ENCODE peak calls at places on chromosomes 13 and 19, in eight cellular contexts. F, Z, W, M, G, Y, V and H are unnamed samples.

GRCh38 chr19:5308471-5309437 is 31.9 kb downstream of the PTPRS start:
- DNase-seq in F (no peak), Z (peak), W (peak), M (no peak), G (no peak), Y (peak), V (peak), H (peak)

GRCh38 chr13:98349731-98350305 is 172.7 kb upstream of the RNF113B start:
- DNase-seq in F (no peak), Z (peak), W (peak), M (peak), G (peak), Y (no peak), V (no peak), H (peak)

GRCh38 chr19:37981785-37982475 is 74.9 kb downstream of the SIPA1L3 start:
- DNase-seq in F (no peak), Z (peak), W (no peak), M (peak), G (no peak), Y (no peak), V (no peak), H (no peak)

GRCh38 chr13:99153219-99153618 is 47.4 kb upstream of the UBAC2 start:
- DNase-seq in F (no peak), Z (no peak), W (peak), M (no peak), G (no peak), Y (no peak), V (peak), H (no peak)

GRCh38 chr19:55305491-55305890 is 19.6 kb downstream of the TMEM150B start:
- DNase-seq in F (peak), Z (peak), W (peak), M (no peak), G (peak), Y (no peak), V (peak), H (peak)

GRCh38 chr13:80082396-80083096 is 258.4 kb downstream of the SPRY2 start:
- DNase-seq in F (no peak), Z (no peak), W (no peak), M (no peak), G (no peak), Y (no peak), V (peak), H (no peak)

GRCh38 chr19:34430738-34431625 is 2.8 kb downstream of the UBA2 start:
- DNase-seq in F (peak), Z (no peak), W (peak), M (peak), G (peak), Y (no peak), V (peak), H (peak)

GRCh38 chr13:24146961-24147569 is 13.5 kb upstream of the SPATA13 start:
- DNase-seq in F (no peak), Z (no peak), W (no peak), M (no peak), G (no peak), Y (no peak), V (no peak), H (no peak)

GRCh38 chr19:1067341-1068103 is 555 bp downstream of the ARHGAP45 start:
- DNase-seq in F (peak), Z (no peak), W (no peak), M (no peak), G (no peak), Y (no peak), V (no peak), H (no peak)

GRCh38 chr13:32897296-32897695 is 118.9 kb upstream of the KL start:
- DNase-seq in F (no peak), Z (no peak), W (no peak), M (no peak), G (no peak), Y (no peak), V (no peak), H (no peak)

GRCh38 chr13:43319617-43320444 is 296.4 kb downstream of the DNAJC15 start:
- DNase-seq in F (no peak), Z (no peak), W (no peak), M (peak), G (no peak), Y (no peak), V (no peak), H (no peak)

GRCh38 chr13:43316997-43317396 is 293.6 kb downstream of the DNAJC15 start:
- DNase-seq in F (no peak), Z (no peak), W (no peak), M (no peak), G (no peak), Y (no peak), V (peak), H (peak)
- H3K4me3 ChIP-seq in F (no peak), Z (no peak), W (no peak), M (no peak), G (no peak), Y (peak), V (peak), H (no peak)

DNA sequence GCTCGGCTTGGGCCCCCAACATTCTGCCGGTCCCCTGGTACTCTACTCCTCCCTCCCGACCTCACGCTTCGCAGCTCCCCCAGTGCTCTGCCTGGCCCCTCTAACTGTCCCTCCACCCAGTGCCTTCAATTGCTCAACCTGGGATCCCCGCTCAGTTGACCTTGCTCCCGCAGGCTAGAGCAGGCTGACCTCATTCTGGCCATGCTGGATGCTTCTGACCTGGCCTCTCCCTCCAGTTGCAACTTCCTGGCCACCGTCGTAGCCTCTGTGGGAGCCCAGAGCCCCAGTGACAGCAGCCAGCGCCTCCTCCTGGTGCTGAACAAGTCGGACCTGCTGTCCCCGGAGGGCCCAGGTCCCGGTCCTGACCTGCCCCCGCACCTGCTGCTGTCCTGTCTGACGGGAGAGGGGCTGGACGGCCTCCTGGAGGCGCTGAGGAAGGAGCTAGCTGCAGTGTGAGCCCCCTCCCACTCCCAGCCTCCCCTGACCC is 3.6 kb downstream of the GTPBP3 start:
- DNase-seq in F (no peak), Z (no peak), W (no peak), M (no peak), G (no peak), Y (no peak), V (no peak), H (no peak)
- H3K4me3 ChIP-seq in F (no peak), Z (no peak), W (no peak), M (no peak), G (no peak), Y (no peak), V (no peak), H (no peak)

GRCh38 chr13:97278395-97279078 is 56.4 kb downstream of the MBNL2 start:
- DNase-seq in F (no peak), Z (no peak), W (no peak), M (peak), G (no peak), Y (no peak), V (peak), H (no peak)

GRCh38 chr13:97280478-97280877 is 58.3 kb downstream of the MBNL2 start:
- DNase-seq in F (no peak), Z (no peak), W (no peak), M (no peak), G (no peak), Y (no peak), V (no peak), H (peak)

GRCh38 chr13:97279913-97280312 is 57.8 kb downstream of the MBNL2 start:
- DNase-seq in F (no peak), Z (no peak), W (no peak), M (no peak), G (no peak), Y (no peak), V (peak), H (no peak)

GRCh38 chr13:97281028-97281427 is 58.9 kb downstream of the MBNL2 start:
- DNase-seq in F (no peak), Z (no peak), W (no peak), M (no peak), G (no peak), Y (no peak), V (no peak), H (no peak)

DNA sequence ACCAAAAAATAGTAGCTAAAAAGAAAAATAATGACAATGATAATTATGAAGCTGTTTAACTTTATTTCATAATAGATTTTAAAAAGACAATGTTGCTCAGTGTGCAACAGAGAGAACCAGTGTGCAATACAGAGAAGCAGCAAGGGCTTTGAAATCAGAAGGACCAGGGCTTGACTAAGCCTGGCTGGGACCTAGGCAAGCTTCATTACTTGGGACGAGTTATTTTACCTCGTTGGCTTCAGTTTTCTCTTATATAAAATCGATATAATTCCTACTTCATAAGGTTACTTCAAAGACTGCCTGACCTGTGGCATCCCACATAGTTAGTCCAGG is 56.9 kb downstream of the MBNL2 start:
- DNase-seq in F (no peak), Z (no peak), W (no peak), M (no peak), G (no peak), Y (no peak), V (no peak), H (no peak)
- H3K4me3 ChIP-seq in F (no peak), Z (no peak), W (no peak), M (no peak), G (no peak), Y (no peak), V (no peak), H (no peak)

GRCh38 chr13:26583662-26584061 is 26.2 kb downstream of the WASF3 start:
- DNase-seq in F (no peak), Z (no peak), W (no peak), M (no peak), G (no peak), Y (no peak), V (no peak), H (no peak)
- H3K4me3 ChIP-seq in F (no peak), Z (no peak), W (no peak), M (no peak), G (no peak), Y (no peak), V (no peak), H (no peak)

DNA sequence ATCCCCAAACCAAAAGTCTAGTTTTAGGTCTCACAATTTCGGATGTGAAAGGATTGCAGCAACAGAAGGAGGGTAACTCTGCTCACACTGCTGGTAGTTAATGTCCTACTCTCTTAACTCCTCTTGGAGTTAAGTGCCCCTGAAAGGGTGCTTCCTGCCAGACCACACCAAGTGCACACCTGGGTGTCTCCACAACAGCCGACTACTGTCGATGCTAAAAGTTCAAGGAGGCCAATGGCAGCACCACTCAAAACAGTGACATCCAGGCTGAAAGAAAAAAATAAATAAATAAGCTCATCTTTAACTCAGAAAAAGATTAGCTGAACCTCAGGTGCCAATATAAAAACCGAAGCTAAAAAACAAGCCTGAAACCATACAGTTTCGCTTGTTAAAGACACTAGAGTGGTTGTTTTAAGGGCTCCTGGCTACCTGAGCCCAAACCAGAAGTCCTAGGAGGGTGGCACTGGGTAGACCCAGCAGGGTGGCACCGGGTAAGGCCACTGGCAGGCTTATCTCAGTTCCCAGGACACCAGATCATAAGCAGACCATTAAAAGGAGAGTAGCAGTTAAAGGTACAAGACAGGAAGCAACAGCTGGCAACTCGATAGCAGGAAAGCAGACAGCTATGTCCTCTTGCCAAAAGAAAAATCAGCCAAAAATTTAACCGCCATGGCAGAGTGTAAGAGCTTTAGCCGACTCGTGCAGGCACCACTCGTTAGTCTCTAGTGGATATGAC is 39.3 kb downstream of the BRD4 start:
- DNase-seq in F (no peak), Z (no peak), W (no peak), M (no peak), G (no peak), Y (no peak), V (peak), H (no peak)
- H3K4me3 ChIP-seq in F (peak), Z (no peak), W (no peak), M (no peak), G (no peak), Y (no peak), V (no peak), H (no peak)

GRCh38 chr13:75870397-75870801 is 234.3 kb downstream of the LMO7 start:
- DNase-seq in F (no peak), Z (no peak), W (peak), M (peak), G (peak), Y (no peak), V (peak), H (peak)
- H3K4me3 ChIP-seq in F (peak), Z (peak), W (no peak), M (peak), G (no peak), Y (peak), V (peak), H (no peak)

DNA sequence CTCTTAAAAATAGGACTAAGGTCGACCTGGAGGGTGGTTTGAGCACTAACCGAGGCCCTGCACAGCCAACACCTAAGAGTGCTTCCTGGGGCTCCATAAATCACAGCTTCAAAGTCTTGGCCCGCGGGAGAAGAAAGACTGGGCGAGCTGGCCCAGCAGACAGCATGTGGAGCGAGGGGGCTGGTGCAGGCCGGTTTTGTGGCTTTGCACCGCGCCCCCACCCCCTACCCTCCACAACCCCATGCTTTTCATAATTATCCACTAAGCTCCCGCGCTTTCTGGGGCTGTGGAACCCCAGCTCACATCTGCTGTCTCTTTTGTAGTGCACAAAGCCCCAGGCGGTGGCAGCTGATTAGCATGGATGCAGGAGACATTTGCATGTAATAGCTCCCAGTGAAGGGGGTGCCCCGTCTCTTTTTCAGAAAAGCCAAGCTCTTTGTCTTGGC is 17.1 kb downstream of the CARM1 start:
- DNase-seq in F (no peak), Z (no peak), W (no peak), M (no peak), G (peak), Y (no peak), V (no peak), H (peak)
- H3K4me3 ChIP-seq in F (no peak), Z (no peak), W (no peak), M (no peak), G (no peak), Y (no peak), V (no peak), H (no peak)

DNA sequence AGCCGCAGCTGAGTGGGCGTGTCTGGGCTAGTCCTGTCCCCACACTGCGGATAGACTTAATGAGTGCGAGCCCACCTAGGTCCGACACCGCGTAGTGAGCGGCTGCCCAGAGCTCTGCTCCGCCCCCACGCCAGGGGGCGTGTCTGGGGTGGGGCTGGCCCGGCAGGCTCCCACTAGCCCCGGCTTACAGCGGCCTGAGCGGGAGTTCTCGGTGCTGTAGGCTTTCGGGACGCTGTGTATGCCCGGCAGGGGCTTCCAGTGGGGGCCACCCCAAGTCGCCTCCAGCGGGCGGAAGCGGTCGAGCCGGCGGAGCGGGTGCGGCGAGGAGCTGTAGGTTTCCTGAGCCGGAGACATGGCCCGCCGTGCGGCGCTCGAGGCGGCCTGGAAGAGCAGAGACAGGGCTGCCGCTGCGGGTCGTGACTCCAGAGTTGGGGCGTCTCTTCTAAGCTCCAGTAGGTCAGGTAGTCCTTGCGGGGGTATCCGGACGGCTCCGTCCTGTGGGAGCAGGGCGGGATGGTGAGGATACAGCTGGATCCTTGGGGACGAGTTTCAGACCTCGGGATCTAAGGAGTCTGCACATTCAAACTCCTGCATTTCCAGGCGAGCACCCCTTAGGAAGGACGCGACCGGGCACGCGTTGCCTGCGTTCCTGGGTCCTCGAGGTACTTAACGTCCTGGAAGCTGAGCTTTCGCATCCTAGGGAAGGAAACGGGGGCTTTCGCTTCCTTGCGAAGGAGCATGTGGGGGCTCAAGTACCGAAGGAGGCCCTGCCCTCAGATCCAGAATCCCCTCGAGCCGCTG is 1.2 kb downstream of the CGB7 start:
- DNase-seq in F (peak), Z (peak), W (peak), M (peak), G (peak), Y (no peak), V (peak), H (peak)
- H3K4me3 ChIP-seq in F (peak), Z (peak), W (peak), M (peak), G (peak), Y (peak), V (peak), H (peak)

GRCh38 chr13:111210945-111211469 is 95.9 kb downstream of the ARHGEF7 start:
- DNase-seq in F (no peak), Z (no peak), W (no peak), M (no peak), G (no peak), Y (no peak), V (no peak), H (no peak)
- H3K4me3 ChIP-seq in F (no peak), Z (no peak), W (no peak), M (no peak), G (no peak), Y (peak), V (no peak), H (no peak)